ENCODE peak calls at places on chromosomes 7 and 10, in four cellular contexts. Q, D, I and T are unnamed samples.

GRCh38 chr7:47968852-47969774 is 10.3 kb downstream of the HUS1 start:
- DNase-seq in Q (peak), D (peak), I (peak), T (no peak)

GRCh38 chr10:46544989-46545791 is 11.3 kb downstream of the GPRIN2 start:
- DNase-seq in Q (peak), D (peak), I (peak), T (peak)

GRCh38 chr7:55246181-55246580 is 119.0 kb upstream of the LANCL2 start:
- DNase-seq in Q (no peak), D (no peak), I (no peak), T (no peak)

GRCh38 chr10:129339191-129339590 is 127.8 kb upstream of the MGMT start:
- DNase-seq in Q (no peak), D (no peak), I (no peak), T (no peak)

GRCh38 chr10:90051474-90051873 is 350.1 kb downstream of the KIF20B start:
- DNase-seq in Q (no peak), D (peak), I (no peak), T (no peak)

GRCh38 chr7:10913457-10913856 is 60.2 kb upstream of the PHF14 start:
- DNase-seq in Q (peak), D (no peak), I (no peak), T (no peak)

GRCh38 chr10:60235001-60235400 is 154.7 kb downstream of the ANK3 start:
- DNase-seq in Q (no peak), D (no peak), I (no peak), T (no peak)

GRCh38 chr7:39709768-39710291 is 86.5 kb downstream of the RALA start:
- DNase-seq in Q (no peak), D (peak), I (no peak), T (no peak)

GRCh38 chr7:98913026-98913425 is 34.7 kb downstream of the TRRAP start:
- DNase-seq in Q (no peak), D (no peak), I (no peak), T (no peak)

GRCh38 chr7:95684037-95684436 is 87.7 kb upstream of the PDK4 start:
- DNase-seq in Q (no peak), D (no peak), I (no peak), T (no peak)

GRCh38 chr7:135801877-135802276 is 53.3 kb upstream of the FAM180A start:
- DNase-seq in Q (no peak), D (no peak), I (no peak), T (no peak)

GRCh38 chr7:22572937-22573336 is 72.9 kb upstream of the STEAP1B start:
- DNase-seq in Q (no peak), D (no peak), I (no peak), T (no peak)

GRCh38 chr10:43187213-43187612 is 49.0 kb downstream of the CSGALNACT2 start:
- DNase-seq in Q (no peak), D (no peak), I (no peak), T (no peak)